ENCODE peak calls at places on chromosomes 7 and 10, in five cellular contexts. M is foreskin fibroblast, S is uterus, P is activated B cell treated with CpG ODN at 0.5 μM for 24 hours, N is midbrain. B is an unnamed sample.

GRCh38 chr10:94439275-94439861 is 37.0 kb downstream of the TBC1D12 start:
- DNase-seq in M (no peak), S (no peak), P (no peak), N (peak), B (peak)

GRCh38 chr7:80316811-80317210 is 182.2 kb downstream of the GNAI1 start:
- DNase-seq in M (no peak), S (no peak), P (no peak), N (no peak), B (no peak)

GRCh38 chr7:23654508-23654907 is 25.5 kb upstream of the FAM221A start:
- DNase-seq in M (peak), S (no peak), P (no peak), N (peak), B (no peak)

GRCh38 chr7:142375710-142376313 is 118.0 kb upstream of the PRSS58 start:
- DNase-seq in M (no peak), S (no peak), P (no peak), N (no peak), B (no peak)

GRCh38 chr7:33142585-33142984 is 13.2 kb downstream of the BBS9 start:
- DNase-seq in M (no peak), S (no peak), P (no peak), N (no peak), B (no peak)

GRCh38 chr7:154833839-154834238 is 169.1 kb downstream of the PAXIP1 start:
- DNase-seq in M (no peak), S (no peak), P (no peak), N (no peak), B (no peak)

GRCh38 chr10:60735244-60735643 is 43.0 kb upstream of the CDK1 start:
- DNase-seq in M (no peak), S (no peak), P (no peak), N (no peak), B (no peak)

GRCh38 chr10:68861253-68861652 is 33.9 kb downstream of the STOX1 start:
- DNase-seq in M (no peak), S (no peak), P (no peak), N (no peak), B (no peak)

GRCh38 chr7:116211006-116211912 is 920 bp downstream of the TES start:
- DNase-seq in M (peak), S (peak), P (peak), N (no peak), B (no peak)

GRCh38 chr10:6199131-6199733 is 3.5 kb upstream of the PFKFB3 start:
- DNase-seq in M (no peak), S (no peak), P (no peak), N (no peak), B (no peak)

GRCh38 chr10:16944081-16944922 is 127.1 kb upstream of the RSU1 start:
- DNase-seq in M (peak), S (no peak), P (no peak), N (no peak), B (no peak)

GRCh38 chr7:7051221-7051877 is 131.0 kb upstream of the C1GALT1 start:
- DNase-seq in M (no peak), S (no peak), P (no peak), N (peak), B (no peak)

GRCh38 chr7:74307738-74308505 is 18.7 kb downstream of the CLIP2 start:
- DNase-seq in M (no peak), S (no peak), P (no peak), N (no peak), B (no peak)

GRCh38 chr7:20238754-20239324 is 21.7 kb upstream of the MACC1 start:
- DNase-seq in M (no peak), S (no peak), P (peak), N (no peak), B (no peak)